ENCODE peak calls at places on chromosome 21, in four cellular contexts. One of them, this sample, is unnamed.

GRCh38 chr21:29904359-29905282 is 35.2 kb downstream of the GRIK1 start:
- DNase-seq in body of pancreas: no peak
- DNase-seq in tibial nerve: no peak
- DNase-seq in HCT116: no peak
- DNase-seq in this sample: no peak

GRCh38 chr21:39673736-39674135 is 61.0 kb downstream of the B3GALT5 start:
- DNase-seq in body of pancreas: peak
- DNase-seq in tibial nerve: no peak
- DNase-seq in HCT116: no peak
- DNase-seq in this sample: no peak

GRCh38 chr21:39377444-39378050 is 28.7 kb upstream of the HMGN1 start:
- DNase-seq in body of pancreas: no peak
- DNase-seq in tibial nerve: no peak
- DNase-seq in HCT116: no peak
- DNase-seq in this sample: no peak

GRCh38 chr21:44065428-44065827 is 41.8 kb upstream of the PWP2 start:
- DNase-seq in body of pancreas: no peak
- DNase-seq in tibial nerve: no peak
- DNase-seq in HCT116: no peak
- DNase-seq in this sample: no peak

GRCh38 chr21:37717534-37717933 is 198.7 kb downstream of the KCNJ6 start:
- DNase-seq in body of pancreas: no peak
- DNase-seq in tibial nerve: no peak
- DNase-seq in HCT116: no peak
- DNase-seq in this sample: no peak

GRCh38 chr21:15604424-15604823 is 125.4 kb upstream of the USP25 start:
- DNase-seq in body of pancreas: no peak
- DNase-seq in tibial nerve: no peak
- DNase-seq in HCT116: no peak
- DNase-seq in this sample: no peak

GRCh38 chr21:14862794-14863720 is 201.7 kb downstream of the NRIP1 start:
- DNase-seq in body of pancreas: no peak
- DNase-seq in tibial nerve: no peak
- DNase-seq in HCT116: no peak
- DNase-seq in this sample: no peak

GRCh38 chr21:38925923-38926322 is 120.2 kb downstream of the ETS2 start:
- DNase-seq in body of pancreas: peak
- DNase-seq in tibial nerve: no peak
- DNase-seq in HCT116: no peak
- DNase-seq in this sample: peak

GRCh38 chr21:15826147-15826780 is 96.5 kb downstream of the USP25 start:
- DNase-seq in body of pancreas: peak
- DNase-seq in tibial nerve: no peak
- DNase-seq in HCT116: peak
- DNase-seq in this sample: no peak

GRCh38 chr21:29299906-29300546 is 1.3 kb downstream of the BACH1 start:
- DNase-seq in body of pancreas: peak
- DNase-seq in tibial nerve: no peak
- DNase-seq in HCT116: peak
- DNase-seq in this sample: peak

GRCh38 chr21:30676737-30677136 is 34.1 kb downstream of the KRTAP20-3 start:
- DNase-seq in body of pancreas: no peak
- DNase-seq in tibial nerve: no peak
- DNase-seq in HCT116: no peak
- DNase-seq in this sample: no peak

GRCh38 chr21:36282568-36283230 is 37.3 kb upstream of the MORC3 start:
- DNase-seq in body of pancreas: no peak
- DNase-seq in tibial nerve: no peak
- DNase-seq in HCT116: no peak
- DNase-seq in this sample: no peak

GRCh38 chr21:42207426-42207825 is 11.5 kb upstream of the ABCG1 start:
- DNase-seq in body of pancreas: peak
- DNase-seq in tibial nerve: no peak
- DNase-seq in HCT116: no peak
- DNase-seq in this sample: no peak

GRCh38 chr21:42513151-42513984 is at the start of gene SLC37A1:
- DNase-seq in body of pancreas: peak
- DNase-seq in tibial nerve: no peak
- DNase-seq in HCT116: no peak
- DNase-seq in this sample: no peak

GRCh38 chr21:31347435-31348032 is 3.5 kb upstream of the TIAM1 start:
- DNase-seq in body of pancreas: no peak
- DNase-seq in tibial nerve: no peak
- DNase-seq in HCT116: no peak
- DNase-seq in this sample: no peak

GRCh38 chr21:32256873-32257620 is 21.8 kb downstream of the MIS18A start:
- DNase-seq in body of pancreas: peak
- DNase-seq in tibial nerve: peak
- DNase-seq in HCT116: no peak
- DNase-seq in this sample: no peak

GRCh38 chr21:42171091-42172053 is 47.6 kb upstream of the ABCG1 start:
- DNase-seq in body of pancreas: no peak
- DNase-seq in tibial nerve: no peak
- DNase-seq in HCT116: peak
- DNase-seq in this sample: no peak

GRCh38 chr21:15631342-15631741 is 98.4 kb upstream of the USP25 start:
- DNase-seq in body of pancreas: no peak
- DNase-seq in tibial nerve: no peak
- DNase-seq in HCT116: no peak
- DNase-seq in this sample: no peak

GRCh38 chr21:38039841-38040240 is 123.6 kb upstream of the KCNJ6 start:
- DNase-seq in body of pancreas: no peak
- DNase-seq in tibial nerve: no peak
- DNase-seq in HCT116: no peak
- DNase-seq in this sample: no peak

GRCh38 chr21:30958737-30959136 is 77.4 kb upstream of the KRTAP11-1 start:
- DNase-seq in body of pancreas: no peak
- DNase-seq in tibial nerve: no peak
- DNase-seq in HCT116: no peak
- DNase-seq in this sample: no peak

GRCh38 chr21:16071082-16071481 is 341.3 kb downstream of the USP25 start:
- DNase-seq in body of pancreas: no peak
- DNase-seq in tibial nerve: no peak
- DNase-seq in HCT116: no peak
- DNase-seq in this sample: no peak

GRCh38 chr21:30166705-30167104 is at the start of gene CLDN17:
- DNase-seq in body of pancreas: no peak
- DNase-seq in tibial nerve: no peak
- DNase-seq in HCT116: no peak
- DNase-seq in this sample: no peak

GRCh38 chr21:36773111-36773510 is 74.2 kb downstream of the SIM2 start:
- DNase-seq in body of pancreas: peak
- DNase-seq in tibial nerve: no peak
- DNase-seq in HCT116: no peak
- DNase-seq in this sample: no peak

GRCh38 chr21:18387994-18388393 is 15.6 kb downstream of the TMPRSS15 start:
- DNase-seq in body of pancreas: no peak
- DNase-seq in tibial nerve: no peak
- DNase-seq in HCT116: no peak
- DNase-seq in this sample: no peak

GRCh38 chr21:44423312-44423821 is 31.9 kb upstream of the LRRC3 start:
- DNase-seq in body of pancreas: peak
- DNase-seq in tibial nerve: no peak
- DNase-seq in HCT116: no peak
- DNase-seq in this sample: no peak

GRCh38 chr21:42578761-42579415 is 65.2 kb downstream of the SLC37A1 start:
- DNase-seq in body of pancreas: no peak
- DNase-seq in tibial nerve: no peak
- DNase-seq in HCT116: no peak
- DNase-seq in this sample: no peak

GRCh38 chr21:42243026-42243425 is 24.1 kb downstream of the ABCG1 start:
- DNase-seq in body of pancreas: no peak
- DNase-seq in tibial nerve: no peak
- DNase-seq in HCT116: no peak
- DNase-seq in this sample: no peak

GRCh38 chr21:36082140-36082742 is 12.4 kb downstream of the CBR1 start:
- DNase-seq in body of pancreas: no peak
- DNase-seq in tibial nerve: no peak
- DNase-seq in HCT116: no peak
- DNase-seq in this sample: no peak

GRCh38 chr21:25453524-25453923 is 153.8 kb downstream of the MRPL39 start:
- DNase-seq in body of pancreas: no peak
- DNase-seq in tibial nerve: no peak
- DNase-seq in HCT116: no peak
- DNase-seq in this sample: no peak

GRCh38 chr21:43903451-43904091 is 38.5 kb downstream of the AGPAT3 start:
- DNase-seq in body of pancreas: peak
- DNase-seq in tibial nerve: no peak
- DNase-seq in HCT116: no peak
- DNase-seq in this sample: no peak

GRCh38 chr21:16568661-16569060 is 838.9 kb downstream of the USP25 start:
- DNase-seq in body of pancreas: no peak
- DNase-seq in tibial nerve: no peak
- DNase-seq in HCT116: no peak
- DNase-seq in this sample: no peak

GRCh38 chr21:44013380-44014088 is 1.4 kb downstream of the TRAPPC10 start:
- DNase-seq in body of pancreas: no peak
- DNase-seq in tibial nerve: no peak
- DNase-seq in HCT116: no peak
- DNase-seq in this sample: no peak

GRCh38 chr21:15094706-15095105 is 29.9 kb upstream of the NRIP1 start:
- DNase-seq in body of pancreas: no peak
- DNase-seq in tibial nerve: no peak
- DNase-seq in HCT116: no peak
- DNase-seq in this sample: no peak

GRCh38 chr21:34788879-34789278 is 120.1 kb downstream of the CLIC6 start:
- DNase-seq in body of pancreas: no peak
- DNase-seq in tibial nerve: no peak
- DNase-seq in HCT116: no peak
- DNase-seq in this sample: peak
- TF ChIP-seq POLR2A in body of pancreas: no peak
- TF ChIP-seq POLR2A in tibial nerve: no peak
- TF ChIP-seq POLR2A in HCT116: no peak
- TF ChIP-seq POLR2A in this sample: no peak

DNA sequence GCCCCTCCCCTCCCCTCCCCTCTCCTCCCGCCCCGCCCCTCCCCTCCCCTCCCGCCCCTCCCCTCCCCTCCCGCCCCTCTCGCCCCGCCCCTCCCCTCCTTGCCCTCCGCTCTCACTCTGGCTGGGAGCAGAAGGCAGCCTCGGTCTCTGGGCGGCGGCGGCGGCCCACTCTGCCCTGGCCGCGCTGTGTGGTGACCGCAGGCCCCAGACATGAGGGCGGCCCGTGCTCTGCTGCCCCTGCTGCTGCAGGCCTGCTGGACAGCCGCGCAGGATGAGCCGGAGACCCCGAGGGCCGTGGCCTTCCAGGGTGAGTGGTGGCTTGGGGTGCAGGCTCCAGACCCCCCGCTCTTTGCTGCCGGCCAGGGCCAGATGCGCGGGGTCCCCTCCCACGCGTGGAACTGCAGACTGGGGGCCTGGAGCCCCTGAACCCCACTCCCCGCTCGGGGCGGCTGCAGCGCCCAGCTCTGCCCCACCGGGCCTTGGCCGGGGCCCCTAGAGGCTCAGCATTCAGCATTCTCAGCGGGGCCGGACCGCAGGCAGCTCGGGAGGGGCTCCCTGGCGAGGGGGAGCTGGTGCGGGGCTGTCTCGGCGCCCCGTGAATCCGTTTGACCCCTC is at the start of gene COL6A1:
- DNase-seq in body of pancreas: peak
- DNase-seq in tibial nerve: no peak
- DNase-seq in HCT116: no peak
- DNase-seq in this sample: no peak
- TF ChIP-seq POLR2A in body of pancreas: peak
- TF ChIP-seq POLR2A in tibial nerve: peak
- TF ChIP-seq POLR2A in HCT116: peak
- TF ChIP-seq POLR2A in this sample: peak

GRCh38 chr21:26845066-26845749 is at the start of gene ADAMTS1:
- DNase-seq in body of pancreas: peak
- DNase-seq in tibial nerve: peak
- DNase-seq in HCT116: no peak
- DNase-seq in this sample: peak

GRCh38 chr21:26843912-26844257 is 1.3 kb downstream of the ADAMTS1 start:
- DNase-seq in body of pancreas: no peak
- DNase-seq in tibial nerve: no peak
- DNase-seq in HCT116: no peak
- DNase-seq in this sample: no peak

GRCh38 chr21:26842300-26842699 is 2.9 kb downstream of the ADAMTS1 start:
- DNase-seq in body of pancreas: no peak
- DNase-seq in tibial nerve: no peak
- DNase-seq in HCT116: no peak
- DNase-seq in this sample: no peak

GRCh38 chr21:26844258-26845065 is 747 bp downstream of the ADAMTS1 start:
- DNase-seq in body of pancreas: peak
- DNase-seq in tibial nerve: peak
- DNase-seq in HCT116: no peak
- DNase-seq in this sample: no peak

GRCh38 chr21:26842976-26843911 is 2.0 kb downstream of the ADAMTS1 start:
- DNase-seq in body of pancreas: peak
- DNase-seq in tibial nerve: peak
- DNase-seq in HCT116: no peak
- DNase-seq in this sample: peak
- TF ChIP-seq POLR2A in body of pancreas: peak
- TF ChIP-seq POLR2A in tibial nerve: peak
- TF ChIP-seq POLR2A in HCT116: no peak
- TF ChIP-seq POLR2A in this sample: peak

GRCh38 chr21:33642896-33643657 is 776 bp downstream of the ITSN1 start:
- DNase-seq in body of pancreas: peak
- DNase-seq in tibial nerve: no peak
- DNase-seq in HCT116: no peak
- DNase-seq in this sample: no peak

GRCh38 chr21:33642027-33642895 is at the start of gene ITSN1:
- DNase-seq in body of pancreas: peak
- DNase-seq in tibial nerve: peak
- DNase-seq in HCT116: peak
- DNase-seq in this sample: peak

GRCh38 chr21:33645730-33646129 is 3.4 kb downstream of the ITSN1 start:
- DNase-seq in body of pancreas: no peak
- DNase-seq in tibial nerve: no peak
- DNase-seq in HCT116: no peak
- DNase-seq in this sample: no peak

GRCh38 chr21:33643658-33644311 is 1.5 kb downstream of the ITSN1 start:
- DNase-seq in body of pancreas: no peak
- DNase-seq in tibial nerve: no peak
- DNase-seq in HCT116: no peak
- DNase-seq in this sample: no peak

DNA sequence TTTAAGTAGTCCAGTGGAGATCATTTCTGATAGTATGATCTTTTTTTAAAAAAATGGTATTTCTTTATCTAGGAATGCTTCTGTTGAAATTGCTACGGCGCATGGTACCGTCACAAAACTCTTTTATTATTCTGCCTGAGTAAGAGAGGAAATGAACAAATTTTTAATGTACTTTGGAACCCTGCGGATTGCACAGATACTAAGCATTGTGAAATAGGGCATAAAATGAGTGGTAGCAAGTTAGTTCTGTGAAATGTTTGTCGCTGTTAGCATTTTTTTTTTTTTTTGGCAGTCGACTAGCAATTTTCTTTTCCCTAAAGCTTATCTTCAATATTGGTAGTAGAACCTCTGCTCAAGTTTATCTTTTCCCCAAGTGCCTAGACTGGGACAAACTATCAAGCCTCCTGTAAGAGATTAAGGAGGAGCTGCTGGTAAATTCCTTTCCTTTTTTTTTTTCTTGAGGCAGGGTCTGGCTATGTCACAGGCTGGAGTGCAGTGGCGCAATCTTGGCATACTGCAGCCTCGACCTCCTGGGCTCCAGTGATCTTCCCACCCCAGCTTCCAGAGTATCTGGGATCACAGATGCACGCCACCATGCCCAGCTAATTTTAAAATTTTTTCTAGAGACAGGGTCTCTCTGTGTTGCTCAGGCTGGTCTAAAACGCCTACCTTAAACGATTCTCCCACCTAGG is 2.2 kb downstream of the ITSN1 start:
- DNase-seq in body of pancreas: no peak
- DNase-seq in tibial nerve: no peak
- DNase-seq in HCT116: no peak
- DNase-seq in this sample: no peak
- TF ChIP-seq POLR2A in body of pancreas: no peak
- TF ChIP-seq POLR2A in tibial nerve: no peak
- TF ChIP-seq POLR2A in HCT116: no peak
- TF ChIP-seq POLR2A in this sample: no peak

This sample was measured in esophagus muscularis mucosa.